ENCODE peak calls at places on chromosome 21, in eight cellular contexts. U, Z, N, A, E, T, Y and W are unnamed samples.
A peak's percentile ranks its signal among the peaks of the same experiment; 100 is the strongest.

GRCh38 chr21:31900121-31900895 is 27.5 kb downstream of the HUNK start:
- DNase-seq in Z (no peak), U (no peak), A (peak; percentile 88), N (no peak), Y (no peak), E (no peak), T (peak; percentile 99), W (no peak)

GRCh38 chr21:46454634-46455390 is 3.9 kb upstream of the DIP2A start:
- DNase-seq in A (no peak), U (no peak), Y (no peak), T (no peak), E (no peak), Z (no peak), N (no peak), W (no peak)

GRCh38 chr21:43818685-43819084 is 29.3 kb downstream of the RRP1 start:
- DNase-seq in Y (no peak), A (no peak), E (no peak), Z (no peak), T (no peak), N (no peak), U (no peak), W (no peak)

GRCh38 chr21:44765231-44766013 is 36.2 kb downstream of the UBE2G2 start:
- DNase-seq in Z (peak; percentile 42), N (no peak), A (no peak), E (no peak), U (no peak), Y (peak; percentile 34), T (no peak), W (no peak)

GRCh38 chr21:29025328-29025713 is 853 bp downstream of the USP16 start:
- DNase-seq in A (peak; percentile 52), E (no peak), Z (no peak), Y (peak; percentile 23), U (no peak), T (no peak), N (no peak), W (no peak)

GRCh38 chr21:43921602-43921978 is 56.6 kb downstream of the AGPAT3 start:
- DNase-seq in A (peak; percentile 59), Y (no peak), U (no peak), E (no peak), Z (peak; percentile 25), N (peak; percentile 9), T (peak; percentile 64), W (no peak)

GRCh38 chr21:27495836-27496235 is 528.9 kb upstream of the ADAMTS5 start:
- DNase-seq in A (no peak), Z (no peak), Y (no peak), E (no peak), N (no peak), U (no peak), T (no peak), W (no peak)

GRCh38 chr21:14675774-14676530 is 129.8 kb upstream of the SAMSN1 start:
- DNase-seq in Y (no peak), A (no peak), U (no peak), Z (peak; percentile 82), T (no peak), E (no peak), N (no peak), W (no peak)

GRCh38 chr21:28272272-28272992 is 720.2 kb downstream of the LTN1 start:
- DNase-seq in N (no peak), U (no peak), Y (no peak), E (no peak), A (no peak), T (no peak), Z (no peak), W (no peak)

GRCh38 chr21:44926364-44927101 is 5.8 kb upstream of the ITGB2 start:
- DNase-seq in U (no peak), T (no peak), A (no peak), E (no peak), N (peak; percentile 16), Y (no peak), Z (peak; percentile 43), W (no peak)

GRCh38 chr21:45306832-45307571 is 19.3 kb upstream of the POFUT2 start:
- DNase-seq in E (no peak), Y (no peak), Z (no peak), T (peak; percentile 75), N (peak; percentile 86), U (peak; percentile 85), A (no peak), W (peak; percentile 76)

GRCh38 chr21:45865106-45865835 is 116.3 kb upstream of the COL6A1 start:
- DNase-seq in U (no peak), E (no peak), N (no peak), Y (no peak), Z (no peak), T (no peak), A (no peak), W (no peak)

GRCh38 chr21:36134820-36135390 is at the start of gene CBR3:
- DNase-seq in E (no peak), Y (peak; percentile 12), A (peak; percentile 32), U (peak; percentile 66), N (peak; percentile 72), Z (no peak), T (no peak), W (peak; percentile 64)

GRCh38 chr21:34311561-34312330 is 52.1 kb upstream of the KCNE2 start:
- DNase-seq in A (no peak), E (no peak), N (peak; percentile 18), T (no peak), Z (no peak), Y (no peak), U (no peak), W (no peak)

GRCh38 chr21:25005388-25005787 is 601.9 kb downstream of the MRPL39 start:
- DNase-seq in A (no peak), T (no peak), Y (no peak), E (no peak), U (no peak), Z (no peak), N (no peak), W (no peak)

GRCh38 chr21:24941316-24942185 is 665.7 kb downstream of the MRPL39 start:
- DNase-seq in T (no peak), A (peak; percentile 10), E (no peak), Z (no peak), U (no peak), N (no peak), Y (peak; percentile 16), W (no peak)

GRCh38 chr21:41211041-41211426 is 43.1 kb downstream of the BACE2 start:
- DNase-seq in N (no peak), E (no peak), U (no peak), Z (no peak), Y (no peak), A (no peak), T (no peak), W (no peak)

GRCh38 chr21:41366522-41367151 is 4.8 kb downstream of the MX2 start:
- DNase-seq in A (peak; percentile 93), E (no peak), N (no peak), Y (no peak), Z (peak; percentile 83), U (peak; percentile 41), T (peak; percentile 94), W (no peak)

GRCh38 chr21:44999428-44999971 is 59.7 kb downstream of the SLX9 start:
- DNase-seq in Z (no peak), Y (no peak), T (no peak), A (no peak), U (peak; percentile 14), N (no peak), E (no peak), W (no peak)

GRCh38 chr21:38119793-38120192 is 137.0 kb upstream of the KCNJ15 start:
- DNase-seq in Z (no peak), T (no peak), N (no peak), U (no peak), E (no peak), A (no peak), Y (no peak), W (no peak)
- H3K4me3 ChIP-seq in Z (no peak overlapping the region), T (no peak overlapping the region), N (no peak overlapping the region), U (no peak overlapping the region), E (no peak overlapping the region), A (no peak overlapping the region), Y (no peak overlapping the region), W (no peak overlapping the region)

GRCh38 chr21:16535100-16535418 is 805.3 kb downstream of the USP25 start:
- DNase-seq in Z (no peak), U (peak; percentile 86), E (no peak), A (no peak), N (peak; percentile 79), T (no peak), Y (no peak), W (peak; percentile 74)
- H3K4me3 ChIP-seq in Z (no peak overlapping the region), U (peak overlapping the region; percentile 74), E (no peak overlapping the region), A (no peak overlapping the region), N (peak overlapping the region; percentile 64), T (no peak overlapping the region), Y (no peak overlapping the region), W (peak overlapping the region; percentile 56)

DNA sequence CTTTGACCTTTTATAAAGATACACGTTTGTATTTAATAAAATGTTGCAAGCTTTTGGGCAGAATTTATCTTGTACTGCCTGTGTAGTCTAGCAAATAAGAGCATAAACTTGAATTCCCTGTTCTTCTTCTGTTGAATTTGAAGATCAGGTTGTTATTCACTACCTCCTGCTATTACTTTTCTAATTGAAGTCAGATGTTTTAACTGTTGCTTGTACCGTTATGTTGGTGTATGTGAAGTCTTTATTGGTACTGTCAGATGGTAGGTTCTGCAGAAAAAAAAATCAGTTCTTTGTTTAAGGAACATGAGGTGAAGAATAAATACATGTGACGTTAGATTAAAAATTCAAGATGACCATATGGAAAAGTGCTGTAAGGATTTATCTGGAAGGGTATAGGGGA is 69.1 kb downstream of the DYRK1A start:
- DNase-seq in N (no peak), Y (no peak), Z (no peak), T (no peak), E (no peak), U (no peak), A (no peak), W (no peak)
- H3K4me3 ChIP-seq in N (peak overlapping the region; percentile 20), Y (no peak overlapping the region), Z (no peak overlapping the region), T (no peak overlapping the region), E (no peak overlapping the region), U (peak overlapping the region; percentile 50), A (no peak overlapping the region), W (no peak overlapping the region)

DNA sequence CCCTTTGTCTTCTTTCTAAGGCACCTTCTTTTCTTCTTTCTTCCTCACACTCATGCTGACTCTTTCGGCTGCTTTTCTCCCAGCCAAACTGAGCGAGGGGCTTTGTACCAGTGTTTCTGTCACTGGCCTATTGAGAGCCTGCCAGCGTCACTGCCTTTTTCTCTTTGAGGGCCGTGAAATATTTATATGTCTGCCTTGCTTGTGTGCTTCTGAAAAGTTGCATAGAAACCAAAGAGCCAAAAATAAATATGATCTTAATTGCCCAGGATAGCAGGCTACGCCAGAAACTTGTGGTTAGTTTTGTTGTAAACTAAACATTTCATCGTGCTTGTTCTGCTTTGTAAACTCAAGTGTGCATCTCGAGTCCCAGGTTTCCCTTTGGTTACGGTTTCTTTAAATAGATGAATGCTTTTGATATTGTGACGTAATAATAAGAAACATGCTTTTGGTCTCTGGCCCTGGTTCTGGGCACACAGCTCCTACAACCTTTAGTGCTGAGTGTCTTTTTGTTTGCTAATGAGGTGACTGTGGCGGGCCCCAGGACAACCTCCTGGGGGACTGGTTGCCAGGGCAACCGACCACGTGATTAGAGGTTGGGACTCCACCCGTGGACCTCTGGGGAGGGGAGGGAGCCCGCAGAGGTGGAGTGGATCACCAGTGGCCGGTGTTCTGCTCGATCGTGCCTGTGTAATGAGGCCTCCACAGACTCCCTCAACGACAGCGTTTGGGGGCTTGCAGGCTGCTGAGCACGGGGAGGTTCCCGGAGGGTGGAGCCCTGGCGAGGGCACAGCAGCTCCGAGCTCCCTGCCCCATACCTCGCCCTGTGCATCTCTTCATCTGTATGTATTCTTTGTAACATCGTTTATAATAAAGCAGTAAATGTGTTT is 10.9 kb downstream of the SLC37A1 start:
- DNase-seq in A (peak; percentile 82), Z (peak; percentile 90), Y (peak; percentile 82), U (peak; percentile 67), N (peak; percentile 61), T (peak; percentile 9), E (no peak), W (peak; percentile 69)
- H3K4me3 ChIP-seq in A (no peak overlapping the region), Z (peak overlapping the region; percentile 34), Y (no peak overlapping the region), U (peak overlapping the region; percentile 47), N (peak overlapping the region; percentile 53), T (no peak overlapping the region), E (peak overlapping the region; percentile 21), W (no peak overlapping the region)